ENCODE peak calls at places on chromosomes 1 and 21, in eight cellular contexts. A is Peyer's patch; F is CD4-positive, alpha-beta T cell; O is cardiac muscle cell; U is hepatocyte; J is thoracic aorta; R is AG04450; S is body of pancreas. N is an unnamed sample.
A peak's percentile ranks its signal among the peaks of the same experiment; 100 is the strongest.

GRCh38 chr1:169779970-169780369 is 14.7 kb downstream of the METTL18 start:
- DNase-seq in J (no peak), R (peak; percentile 15), S (no peak), U (no peak), O (no peak), A (no peak), F (no peak), N (no peak)

GRCh38 chr1:229190057-229190590 is 80.8 kb upstream of the RAB4A start:
- DNase-seq in R (no peak), S (no peak), A (no peak), U (no peak), J (no peak), F (no peak), O (no peak), N (no peak)

GRCh38 chr1:117653732-117654484 is 48.1 kb downstream of the TENT5C start:
- DNase-seq in U (no peak), A (peak; percentile 51), S (no peak), F (no peak), R (no peak), J (no peak), O (no peak), N (no peak)

GRCh38 chr1:209756608-209757445 is 974 bp downstream of the TRAF3IP3 start:
- DNase-seq in A (peak; percentile 56), F (peak; percentile 22), U (no peak), J (no peak), R (no peak), O (no peak), S (peak; percentile 60), N (peak; percentile 12)

GRCh38 chr1:241063281-241063680 is 293.7 kb downstream of the RGS7 start:
- DNase-seq in O (no peak), A (no peak), F (no peak), U (no peak), S (no peak), R (no peak), J (no peak), N (no peak)

GRCh38 chr1:238628130-238628529 is 737.4 kb upstream of the ZP4 start:
- DNase-seq in J (no peak), A (no peak), R (no peak), U (no peak), S (no peak), F (no peak), O (no peak), N (no peak)

GRCh38 chr1:232789660-232790059 is 15.6 kb upstream of the MAP10 start:
- DNase-seq in A (no peak), U (no peak), S (no peak), J (no peak), F (no peak), R (no peak), O (no peak), N (no peak)

GRCh38 chr1:170355267-170355801 is 176.6 kb upstream of the GORAB start:
- DNase-seq in O (no peak), S (no peak), J (no peak), R (no peak), F (no peak), U (no peak), A (no peak), N (no peak)

GRCh38 chr1:4596486-4596885 is 57.9 kb upstream of the AJAP1 start:
- DNase-seq in J (no peak), O (no peak), F (no peak), R (no peak), A (no peak), U (no peak), S (no peak), N (no peak)

GRCh38 chr1:197027359-197027758 is 39.7 kb downstream of the F13B start:
- DNase-seq in A (no peak), O (no peak), J (no peak), R (no peak), F (no peak), U (no peak), S (no peak), N (no peak)

GRCh38 chr1:165703648-165704047 is 5.3 kb upstream of the ALDH9A1 start:
- DNase-seq in O (no peak), S (no peak), R (no peak), A (no peak), J (no peak), U (no peak), F (no peak), N (no peak)

GRCh38 chr1:160781914-160782689 is 13.9 kb upstream of the LY9 start:
- DNase-seq in O (no peak), R (no peak), A (peak; percentile 56), J (no peak), U (no peak), S (peak; percentile 63), F (no peak), N (peak; percentile 67)

GRCh38 chr1:201999625-202000238 is 10.7 kb upstream of the ELF3 start:
- DNase-seq in A (no peak), O (peak; percentile 78), F (no peak), J (no peak), S (peak; percentile 73), U (peak; percentile 80), R (no peak), N (peak; percentile 76)

GRCh38 chr1:87867631-87868030 is 539.0 kb downstream of the LMO4 start:
- DNase-seq in O (no peak), A (no peak), R (no peak), F (no peak), U (no peak), J (no peak), S (no peak), N (no peak)

GRCh38 chr1:226589008-226589733 is 40.6 kb downstream of the STUM start:
- DNase-seq in R (no peak), S (peak; percentile 79), F (no peak), U (peak; percentile 60), O (no peak), J (no peak), A (no peak), N (no peak)

GRCh38 chr21:25643486-25643885 is 4.4 kb downstream of the JAM2 start:
- DNase-seq in R (no peak), S (no peak), J (no peak), A (no peak), F (no peak), O (no peak), U (no peak), N (no peak)

GRCh38 chr1:225834417-225835329 is 24.7 kb downstream of the EPHX1 start:
- DNase-seq in O (no peak), R (no peak), A (no peak), J (no peak), F (no peak), S (peak; percentile 71), U (peak; percentile 55), N (no peak)

GRCh38 chr1:7265771-7266371 is 480.6 kb downstream of the CAMTA1 start:
- DNase-seq in O (no peak), J (no peak), A (no peak), F (no peak), R (peak; percentile 61), U (peak; percentile 67), S (peak; percentile 91), N (peak; percentile 96)
- H3K27ac ChIP-seq in O (no peak overlapping the region), J (no peak overlapping the region), A (peak overlapping the region; percentile 49), F (no peak overlapping the region), R (peak overlapping the region; percentile 65), U (peak overlapping the region; percentile 37), S (peak overlapping the region; percentile 59), N (peak overlapping the region; percentile 67)

GRCh38 chr21:35086357-35086756 is 37.3 kb upstream of the RUNX1 start:
- DNase-seq in S (no peak), O (no peak), F (no peak), A (no peak), J (no peak), U (no peak), R (no peak), N (no peak)
- H3K27ac ChIP-seq in S (no peak overlapping the region), O (no peak overlapping the region), F (no peak overlapping the region), A (no peak overlapping the region), J (no peak overlapping the region), U (no peak overlapping the region), R (peak overlapping the region; percentile 52), N (no peak overlapping the region)

GRCh38 chr1:98304888-98305287 is 356.6 kb upstream of the SNX7 start:
- DNase-seq in F (no peak), J (no peak), O (no peak), R (no peak), S (no peak), U (no peak), A (no peak), N (no peak)
- H3K27ac ChIP-seq in F (no peak overlapping the region), J (no peak overlapping the region), O (no peak overlapping the region), R (no peak overlapping the region), S (no peak overlapping the region), U (no peak overlapping the region), A (no peak overlapping the region), N (no peak overlapping the region)

DNA sequence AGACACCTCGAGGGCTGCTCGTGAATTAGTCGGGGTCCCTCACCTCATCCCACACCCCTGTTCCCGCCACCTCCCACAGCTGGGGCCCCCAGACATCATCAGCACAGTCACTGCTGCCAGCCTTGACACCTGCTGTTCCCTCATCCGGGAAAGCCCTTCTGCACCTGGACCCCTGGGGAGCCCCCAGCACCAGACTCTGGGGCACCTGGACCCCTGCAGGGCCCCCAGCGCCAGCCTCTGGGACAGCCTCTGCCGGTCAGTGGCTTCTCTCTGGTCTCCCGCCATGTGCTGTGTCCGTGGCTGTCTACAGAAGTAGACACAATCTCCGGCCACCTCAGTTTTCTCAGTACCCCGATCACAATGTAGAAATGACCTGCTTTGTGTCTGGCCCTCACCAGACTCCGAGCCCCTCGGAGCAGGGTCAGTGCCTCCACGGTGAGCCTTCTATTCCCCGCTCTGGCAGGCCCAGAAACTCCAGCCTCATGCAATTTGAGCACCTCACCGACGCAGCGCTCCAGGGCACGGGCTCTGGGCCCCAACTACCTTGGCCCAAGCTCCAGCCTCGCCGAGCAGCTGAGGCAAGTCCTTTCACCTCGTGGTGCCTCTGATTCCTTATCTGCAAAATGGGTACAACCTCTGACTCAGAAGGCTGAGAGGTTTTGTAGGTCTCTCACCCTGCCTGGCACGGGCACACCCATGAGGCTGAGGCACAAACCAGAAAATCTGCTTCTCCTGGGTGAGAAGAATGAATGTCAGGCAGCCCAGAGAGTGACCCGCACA is 84.7 kb downstream of the RIPK4 start:
- DNase-seq in S (no peak), O (no peak), A (no peak), U (no peak), J (no peak), F (no peak), R (no peak), N (no peak)
- H3K27ac ChIP-seq in S (peak overlapping the region; percentile 100), O (no peak overlapping the region), A (no peak overlapping the region), U (no peak overlapping the region), J (no peak overlapping the region), F (no peak overlapping the region), R (no peak overlapping the region), N (no peak overlapping the region)

DNA sequence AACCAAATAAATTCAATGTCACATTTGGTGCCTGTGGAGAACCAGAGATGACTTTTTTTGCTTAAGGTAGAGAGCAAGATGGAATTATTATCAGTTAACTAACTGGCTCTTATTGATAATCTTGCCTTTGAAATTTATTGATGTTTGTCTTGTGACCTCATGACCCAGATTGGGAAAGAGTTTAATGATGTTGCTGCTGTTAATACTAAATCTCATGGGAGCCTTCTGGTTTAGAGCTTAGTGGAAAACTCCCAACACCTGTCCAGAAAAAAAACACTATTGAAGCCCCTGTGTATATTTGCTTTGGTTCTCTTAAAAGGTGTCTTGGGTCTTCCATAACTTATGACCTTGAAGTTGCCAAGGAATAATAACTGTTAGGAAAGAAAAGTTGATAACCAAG is 10.0 kb downstream of the CHTOP start:
- DNase-seq in O (no peak), R (no peak), U (no peak), J (no peak), F (no peak), S (no peak), A (no peak), N (no peak)
- H3K27ac ChIP-seq in O (peak overlapping the region; percentile 49), R (no peak overlapping the region), U (peak overlapping the region; percentile 39), J (no peak overlapping the region), F (no peak overlapping the region), S (peak overlapping the region; percentile 36), A (no peak overlapping the region), N (no peak overlapping the region)